ENCODE peak calls at places on chromosomes 13 and 19, in nine cellular contexts. D is GM12865; W is dorsolateral prefrontal cortex; Z is IMR-90; U is CD8-positive, alpha-beta T cell; X is pancreas; V is bronchial epithelial cell; M is foreskin fibroblast; O is fibroblast of lung. B is an unnamed sample.

GRCh38 chr19:3591876-3592613 is 6.8 kb downstream of the GIPC3 start:
- DNase-seq in D (no peak), W (no peak), Z (no peak), U (no peak), X (no peak), V (no peak), M (no peak), O (no peak), B (no peak)

GRCh38 chr13:60990032-60990733 is 425.5 kb downstream of the PCDH20 start:
- DNase-seq in D (peak; percentile 1), W (no peak), Z (no peak), U (no peak), X (no peak), V (peak; percentile 54), M (no peak), O (no peak), B (no peak)

GRCh38 chr19:1856698-1857603 is 6.4 kb downstream of the KLF16 start:
- DNase-seq in D (peak; percentile 84), W (no peak), Z (peak; percentile 70), U (peak; percentile 56), X (peak; percentile 81), V (peak; percentile 78), M (peak; percentile 85), O (peak; percentile 74), B (peak; percentile 82)

GRCh38 chr19:16403151-16403977 is 68.4 kb downstream of the EPS15L1 start:
- DNase-seq in D (no peak), W (no peak), Z (no peak), U (no peak), X (no peak), V (no peak), M (no peak), O (no peak), B (no peak)

GRCh38 chr13:80141114-80141849 is 199.6 kb downstream of the SPRY2 start:
- DNase-seq in D (no peak), W (peak; percentile 58), Z (peak; percentile 78), U (no peak), X (no peak), V (no peak), M (peak; percentile 56), O (peak; percentile 95), B (peak; percentile 76)

GRCh38 chr13:48942131-48942530 is 33.6 kb upstream of the FNDC3A start:
- DNase-seq in D (no peak), W (no peak), Z (peak; percentile 75), U (no peak), X (no peak), V (peak; percentile 48), M (peak; percentile 35), O (peak; percentile 75), B (peak; percentile 82)

GRCh38 chr13:20131057-20131832 is 29.6 kb downstream of the GJA3 start:
- DNase-seq in D (no peak), W (no peak), Z (no peak), U (no peak), X (no peak), V (no peak), M (no peak), O (no peak), B (no peak)

GRCh38 chr19:36771275-36772231 is 1.1 kb downstream of the ZNF850 start:
- DNase-seq in D (peak; percentile 80), W (peak; percentile 19), Z (peak; percentile 87), U (no peak), X (peak; percentile 57), V (peak; percentile 66), M (peak; percentile 65), O (peak; percentile 94), B (peak; percentile 81)

GRCh38 chr13:111990362-111990761 is 76.6 kb upstream of the SOX1 start:
- DNase-seq in D (no peak), W (no peak), Z (no peak), U (no peak), X (no peak), V (no peak), M (no peak), O (no peak), B (no peak)

GRCh38 chr13:111999352-111999751 is 67.6 kb upstream of the SOX1 start:
- DNase-seq in D (no peak), W (no peak), Z (no peak), U (no peak), X (no peak), V (no peak), M (no peak), O (no peak), B (no peak)

GRCh38 chr13:111993701-111994100 is 73.2 kb upstream of the SOX1 start:
- DNase-seq in D (no peak), W (no peak), Z (no peak), U (no peak), X (no peak), V (no peak), M (no peak), O (no peak), B (no peak)

GRCh38 chr13:111992911-111993310 is 74.0 kb upstream of the SOX1 start:
- DNase-seq in D (no peak), W (no peak), Z (no peak), U (no peak), X (no peak), V (no peak), M (no peak), O (no peak), B (no peak)

DNA sequence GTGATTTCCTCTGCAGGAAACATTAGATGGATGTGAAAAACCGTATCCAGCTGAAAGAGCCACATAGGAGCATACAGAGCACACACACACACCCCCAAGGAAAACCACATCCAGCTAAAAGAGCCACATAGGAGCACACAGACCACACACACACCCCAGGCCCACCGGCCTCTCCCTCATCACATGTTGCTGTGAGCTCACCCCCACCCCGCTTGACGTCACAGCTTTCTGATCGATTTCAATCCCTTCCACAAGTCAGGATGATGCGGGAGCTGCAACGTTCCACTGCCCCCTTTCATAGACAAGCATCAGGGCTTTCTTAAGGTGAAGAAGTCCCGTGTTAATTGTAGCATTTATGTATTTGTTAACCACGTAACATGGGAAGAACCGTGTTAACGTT is 72.4 kb upstream of the SOX1 start:
- DNase-seq in D (no peak), W (no peak), Z (no peak), U (no peak), X (no peak), V (no peak), M (no peak), O (no peak), B (no peak)
- TF ChIP-seq CTCF in D (no peak), W (no peak), Z (no peak), U (no peak), X (no peak), V (no peak), M (no peak), O (no peak), B (no peak)

GRCh38 chr13:95319551-95320274 is 18.5 kb upstream of the ABCC4 start:
- DNase-seq in D (no peak), W (no peak), Z (no peak), U (no peak), X (no peak), V (peak; percentile 5), M (no peak), O (no peak), B (no peak)

GRCh38 chr13:95317037-95317989 is 16.1 kb upstream of the ABCC4 start:
- DNase-seq in D (no peak), W (no peak), Z (no peak), U (no peak), X (no peak), V (no peak), M (no peak), O (peak; percentile 47), B (peak; percentile 25)

GRCh38 chr13:95315752-95316151 is 14.5 kb upstream of the ABCC4 start:
- DNase-seq in D (no peak), W (no peak), Z (no peak), U (no peak), X (no peak), V (no peak), M (no peak), O (no peak), B (no peak)
- H3K4me3 ChIP-seq in D (no peak overlapping the region), W (no peak overlapping the region), Z (no peak overlapping the region), U (no peak overlapping the region), X (no peak overlapping the region), V (no peak overlapping the region), M (no peak overlapping the region), O (no peak overlapping the region), B (no peak overlapping the region)

DNA sequence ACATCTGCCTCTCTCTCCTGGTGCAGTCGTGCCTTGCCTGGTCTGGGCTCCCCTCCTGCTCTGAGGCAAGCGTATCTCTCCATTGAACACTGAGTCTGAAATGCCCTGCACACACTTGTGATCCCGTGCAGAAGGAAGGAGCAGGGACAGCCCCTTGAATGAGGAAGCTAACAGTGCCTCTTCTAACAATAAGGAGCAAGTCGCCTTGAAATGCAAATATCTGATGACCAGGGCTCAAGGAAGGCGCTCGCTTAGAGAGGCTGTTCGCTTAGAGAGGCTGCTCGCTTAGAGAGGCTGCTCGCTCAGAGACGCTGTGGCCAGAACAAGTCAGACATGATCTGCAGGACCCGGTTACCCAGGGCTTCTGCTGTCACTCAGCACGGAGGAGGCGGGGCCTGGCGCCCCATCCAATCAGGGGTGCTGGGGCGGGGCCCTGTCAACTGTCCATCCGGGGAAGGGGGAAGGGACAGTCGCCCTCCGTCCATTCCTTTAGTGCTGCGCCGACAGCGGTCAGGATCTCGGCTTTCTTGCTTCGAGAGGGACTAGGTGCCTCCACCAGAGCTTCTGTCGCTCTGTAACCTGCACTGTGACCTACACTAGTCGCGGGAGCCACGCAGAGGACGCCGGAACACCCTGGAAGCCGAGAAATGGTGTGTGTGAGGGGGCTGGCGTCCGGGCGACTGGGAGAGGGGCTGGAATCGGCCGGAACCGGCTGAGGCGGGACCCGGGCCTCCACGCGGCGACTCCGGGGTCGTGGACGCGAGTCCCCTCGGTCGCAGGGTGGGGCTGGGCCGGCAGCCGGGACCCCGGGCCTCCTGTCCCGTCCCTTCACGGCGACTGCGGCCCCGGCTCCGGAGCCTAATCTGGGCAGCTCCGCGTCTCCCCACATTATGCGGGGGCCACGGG is at the start of gene ZNF440:
- DNase-seq in D (peak; percentile 95), W (peak; percentile 96), Z (peak; percentile 92), U (peak; percentile 79), X (peak; percentile 97), V (peak; percentile 87), M (peak; percentile 93), O (peak; percentile 92), B (peak; percentile 90)
- TF ChIP-seq CTCF in D (no peak), W (peak; percentile 23), Z (no peak), U (no peak), X (no peak), V (no peak), M (no peak), O (no peak), B (no peak)

GRCh38 chr19:45969676-45970075 is 4.0 kb downstream of the NOVA2 start:
- DNase-seq in D (no peak), W (no peak), Z (no peak), U (no peak), X (no peak), V (no peak), M (no peak), O (no peak), B (no peak)

GRCh38 chr19:45971260-45971902 is 2.3 kb downstream of the NOVA2 start:
- DNase-seq in D (no peak), W (no peak), Z (no peak), U (no peak), X (no peak), V (no peak), M (no peak), O (no peak), B (no peak)

GRCh38 chr19:45972944-45973525 is 630 bp downstream of the NOVA2 start:
- DNase-seq in D (no peak), W (no peak), Z (no peak), U (no peak), X (peak; percentile 25), V (no peak), M (no peak), O (no peak), B (no peak)

GRCh38 chr19:45973564-45974338 is at the start of gene NOVA2:
- DNase-seq in D (peak; percentile 64), W (peak; percentile 92), Z (peak; percentile 36), U (no peak), X (peak; percentile 59), V (no peak), M (peak; percentile 48), O (peak; percentile 81), B (peak; percentile 51)

DNA sequence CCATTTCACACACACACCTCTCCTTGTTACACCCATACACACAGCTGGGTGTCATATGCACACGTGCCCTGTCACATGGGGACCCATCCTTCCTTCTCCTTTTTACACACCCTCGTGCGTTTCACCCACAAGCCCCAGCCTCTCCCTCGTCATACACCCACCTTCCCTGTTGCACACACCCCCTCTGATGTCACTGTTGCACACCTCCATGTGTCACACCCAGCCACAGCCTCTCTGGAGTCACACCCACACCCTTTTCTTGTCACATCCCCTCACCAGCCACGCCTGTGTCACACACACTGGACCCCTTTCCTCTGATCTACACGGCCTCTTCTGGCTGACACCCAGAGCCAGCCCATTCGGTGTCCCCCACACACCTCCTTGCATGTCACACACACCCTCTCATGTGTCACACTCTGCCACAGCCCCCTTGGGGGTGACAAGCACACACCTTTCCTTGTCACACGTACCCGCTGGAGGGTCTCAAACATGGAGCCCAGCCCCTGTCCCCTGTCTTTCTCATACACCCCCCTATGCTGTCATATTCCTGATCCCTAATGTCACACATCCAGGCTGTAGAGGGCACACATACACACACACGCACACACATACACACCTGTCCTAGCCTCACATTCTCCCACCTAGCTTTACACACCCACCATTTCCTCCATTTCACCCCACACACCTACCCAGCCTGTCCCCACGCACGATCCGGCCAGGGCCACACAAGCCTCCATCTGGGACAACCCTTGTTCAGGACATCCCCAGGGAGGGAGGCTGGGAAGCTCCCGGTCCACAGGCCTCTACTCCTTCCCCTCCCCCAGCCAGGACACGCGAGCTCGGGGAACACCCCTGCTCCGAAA is 1.4 kb downstream of the NOVA2 start:
- DNase-seq in D (no peak), W (peak; percentile 70), Z (no peak), U (peak; percentile 71), X (no peak), V (peak; percentile 15), M (no peak), O (peak; percentile 3), B (no peak)
- H3K4me3 ChIP-seq in D (no peak overlapping the region), W (peak overlapping the region; percentile 76), Z (no peak overlapping the region), U (no peak overlapping the region), X (no peak overlapping the region), V (no peak overlapping the region), M (no peak overlapping the region), O (no peak overlapping the region), B (no peak overlapping the region)